ENCODE peak calls at places on chromosomes 1 and 21, in ten cellular contexts. H is iPS-NIHi11; I is NCI-H1092; B is NCI-H2081; K is AG09309; S is stimulated activated CD8-positive, alpha-beta memory T cell treated with anti-CD3 and anti-CD28 coated beads, Interleukin-2, amount 100 ng/mL, for 1 hour; N is NCI-H2171 treated with DMSO at 0.1 percent for 48 hours; R is activated T-cell treated with anti-CD3 and anti-CD28 coated beads for 1 hour; Y is OCI-LY7; P is prostate gland. Q is an unnamed sample.

GRCh38 chr21:43979654-43980053 is 32.5 kb upstream of the TRAPPC10 start:
- DNase-seq in H (no peak), I (no peak), B (no peak), K (no peak), S (no peak), N (no peak), R (no peak), Y (no peak), P (no peak), Q (no peak)

GRCh38 chr21:26881504-26882228 is 36.5 kb upstream of the ADAMTS1 start:
- DNase-seq in H (peak), I (no peak), B (no peak), K (no peak), S (no peak), N (peak), R (no peak), Y (peak), P (no peak), Q (peak)

GRCh38 chr1:230570724-230571390 is 71.4 kb upstream of the COG2 start:
- DNase-seq in H (no peak), I (no peak), B (no peak), K (no peak), S (no peak), N (peak), R (no peak), Y (no peak), P (no peak), Q (no peak)

GRCh38 chr1:46084553-46085448 is 47.6 kb downstream of the PIK3R3 start:
- DNase-seq in H (no peak), I (no peak), B (no peak), K (no peak), S (no peak), N (no peak), R (no peak), Y (no peak), P (no peak), Q (no peak)

GRCh38 chr1:31830511-31830910 is 14.7 kb upstream of the SPOCD1 start:
- DNase-seq in H (no peak), I (peak), B (no peak), K (no peak), S (no peak), N (no peak), R (no peak), Y (no peak), P (no peak), Q (no peak)

GRCh38 chr1:84062496-84062895 is 63.6 kb upstream of the TTLL7 start:
- DNase-seq in H (no peak), I (no peak), B (no peak), K (no peak), S (no peak), N (no peak), R (no peak), Y (no peak), P (no peak), Q (no peak)

GRCh38 chr1:200506471-200506870 is 96.6 kb upstream of the ZNF281 start:
- DNase-seq in H (no peak), I (no peak), B (no peak), K (no peak), S (no peak), N (no peak), R (no peak), Y (no peak), P (no peak), Q (no peak)

GRCh38 chr1:58325797-58326196 is 220.7 kb downstream of the OMA1 start:
- DNase-seq in H (no peak), I (no peak), B (no peak), K (no peak), S (no peak), N (no peak), R (no peak), Y (no peak), P (no peak), Q (no peak)

GRCh38 chr21:44878053-44878982 is 4.8 kb upstream of the PTTG1IP start:
- DNase-seq in H (no peak), I (no peak), B (no peak), K (no peak), S (no peak), N (no peak), R (no peak), Y (no peak), P (no peak), Q (no peak)

GRCh38 chr1:66495490-66495889 is 38.5 kb upstream of the SGIP1 start:
- DNase-seq in H (no peak), I (no peak), B (no peak), K (peak), S (no peak), N (no peak), R (no peak), Y (no peak), P (no peak), Q (peak)

GRCh38 chr1:41758904-41759548 is 159.7 kb downstream of the HIVEP3 start:
- DNase-seq in H (no peak), I (no peak), B (no peak), K (peak), S (no peak), N (no peak), R (no peak), Y (no peak), P (no peak), Q (no peak)

GRCh38 chr1:236515443-236515958 is 8.3 kb upstream of the LGALS8 start:
- DNase-seq in H (no peak), I (peak), B (peak), K (no peak), S (no peak), N (peak), R (no peak), Y (no peak), P (no peak), Q (no peak)

GRCh38 chr21:46399686-46400085 is 59.0 kb upstream of the DIP2A start:
- DNase-seq in H (no peak), I (no peak), B (no peak), K (no peak), S (no peak), N (no peak), R (no peak), Y (no peak), P (no peak), Q (no peak)

GRCh38 chr1:33893147-33893830 is 29.4 kb downstream of the HMGB4 start:
- DNase-seq in H (no peak), I (no peak), B (no peak), K (peak), S (no peak), N (no peak), R (no peak), Y (no peak), P (no peak), Q (no peak)

GRCh38 chr1:185808675-185809074 is 74.5 kb downstream of the HMCN1 start:
- DNase-seq in H (no peak), I (no peak), B (no peak), K (no peak), S (no peak), N (no peak), R (no peak), Y (no peak), P (no peak), Q (no peak)

GRCh38 chr1:21574464-21575151 is 65.4 kb downstream of the ALPL start:
- DNase-seq in H (peak), I (peak), B (peak), K (no peak), S (no peak), N (peak), R (no peak), Y (no peak), P (peak), Q (no peak)

GRCh38 chr1:153985984-153986761 is at the start of gene RAB13:
- DNase-seq in H (peak), I (peak), B (peak), K (peak), S (no peak), N (no peak), R (no peak), Y (no peak), P (peak), Q (peak)

GRCh38 chr1:168742386-168742785 is 13.4 kb upstream of the DPT start:
- DNase-seq in H (no peak), I (no peak), B (no peak), K (no peak), S (no peak), N (no peak), R (no peak), Y (no peak), P (no peak), Q (no peak)

GRCh38 chr1:187313115-187313514 is 484.4 kb downstream of the PLA2G4A start:
- DNase-seq in H (no peak), I (no peak), B (no peak), K (no peak), S (no peak), N (no peak), R (no peak), Y (no peak), P (no peak), Q (no peak)

GRCh38 chr1:180896161-180896560 is 16.5 kb upstream of the KIAA1614 start:
- DNase-seq in H (no peak), I (no peak), B (no peak), K (no peak), S (no peak), N (no peak), R (no peak), Y (no peak), P (no peak), Q (no peak)

GRCh38 chr1:199728345-199728744 is 299.2 kb upstream of the NR5A2 start:
- DNase-seq in H (no peak), I (no peak), B (no peak), K (no peak), S (no peak), N (no peak), R (no peak), Y (no peak), P (no peak), Q (no peak)

GRCh38 chr21:16891821-16892220 is 621.0 kb upstream of the CXADR start:
- DNase-seq in H (peak), I (no peak), B (no peak), K (peak), S (no peak), N (no peak), R (no peak), Y (no peak), P (peak), Q (no peak)

GRCh38 chr1:234533034-234533571 is 54.1 kb upstream of the TARBP1 start:
- DNase-seq in H (no peak), I (no peak), B (no peak), K (peak), S (no peak), N (no peak), R (no peak), Y (no peak), P (no peak), Q (no peak)

GRCh38 chr1:91916811-91917460 is 31.0 kb upstream of the TGFBR3 start:
- DNase-seq in H (no peak), I (no peak), B (no peak), K (no peak), S (no peak), N (no peak), R (no peak), Y (no peak), P (no peak), Q (no peak)

GRCh38 chr1:107648071-107648470 is 316.9 kb downstream of the VAV3 start:
- DNase-seq in H (no peak), I (no peak), B (no peak), K (peak), S (no peak), N (no peak), R (no peak), Y (no peak), P (no peak), Q (no peak)

GRCh38 chr21:20443558-20444155 is 554.6 kb upstream of the NCAM2 start:
- DNase-seq in H (peak), I (peak), B (peak), K (no peak), S (no peak), N (peak), R (no peak), Y (peak), P (no peak), Q (peak)

GRCh38 chr1:178037510-178038253 is 56.2 kb upstream of the RASAL2 start:
- DNase-seq in H (peak), I (peak), B (peak), K (no peak), S (no peak), N (no peak), R (no peak), Y (no peak), P (peak), Q (peak)

GRCh38 chr1:184110253-184111204 is 59.0 kb downstream of the TSEN15 start:
- DNase-seq in H (no peak), I (no peak), B (no peak), K (no peak), S (no peak), N (no peak), R (no peak), Y (no peak), P (no peak), Q (peak)

Q was measured in SK-N-SH.